ENCODE peak calls at places on chromosomes 1 and 21, in eight cellular contexts. B, D, R, W, Q, H, O and L are unnamed samples.

GRCh38 chr21:42672699-42673458 is 19.5 kb downstream of the PDE9A start:
- DNase-seq in Q (no peak), D (no peak), B (peak), H (no peak), W (no peak), O (no peak), R (no peak), L (peak)

GRCh38 chr1:27598288-27598687 is 5.7 kb downstream of the AHDC1 start:
- DNase-seq in W (no peak), O (no peak), H (peak), Q (no peak), R (no peak), B (peak), D (no peak), L (peak)

GRCh38 chr1:115674011-115674410 is 32.2 kb downstream of the VANGL1 start:
- DNase-seq in O (no peak), W (no peak), H (no peak), D (no peak), Q (no peak), R (no peak), B (no peak), L (no peak)

GRCh38 chr1:17358557-17358956 is 13.4 kb upstream of the PADI6 start:
- DNase-seq in D (no peak), B (no peak), Q (no peak), O (no peak), W (no peak), H (no peak), R (no peak), L (no peak)

GRCh38 chr1:247681288-247681897 is 1.9 kb upstream of the OR13G1 start:
- DNase-seq in D (no peak), Q (peak), R (peak), H (peak), O (no peak), B (peak), W (peak), L (no peak)

GRCh38 chr1:185015598-185015997 is 29.8 kb upstream of the RNF2 start:
- DNase-seq in H (no peak), B (no peak), D (no peak), W (no peak), O (no peak), Q (no peak), R (no peak), L (no peak)

GRCh38 chr1:64080947-64081562 is 122.4 kb upstream of the UBE2U start:
- DNase-seq in Q (no peak), H (no peak), O (no peak), W (no peak), D (peak), B (peak), R (no peak), L (peak)

GRCh38 chr1:229070168-229070567 is 200.7 kb upstream of the RAB4A start:
- DNase-seq in W (no peak), O (no peak), D (peak), H (no peak), Q (no peak), B (peak), R (peak), L (no peak)

GRCh38 chr1:150567717-150568561 is 11.5 kb downstream of the MCL1 start:
- DNase-seq in W (peak), O (no peak), R (peak), Q (peak), B (peak), D (peak), H (peak), L (peak)

GRCh38 chr1:95323117-95323516 is 89.1 kb downstream of the RWDD3 start:
- DNase-seq in H (no peak), Q (no peak), W (no peak), D (peak), R (no peak), O (no peak), B (peak), L (no peak)

GRCh38 chr1:235052067-235053008 is 76.3 kb downstream of the TOMM20 start:
- DNase-seq in D (no peak), Q (no peak), W (no peak), H (no peak), O (no peak), B (peak), R (no peak), L (peak)